ENCODE peak calls at places on chromosomes 12 and 14, in six cellular contexts. T is neural progenitor cell, Q is pancreas, P is IMR-90, U is AG10803, A is epithelial cell of proximal tubule. I is an unnamed sample.

GRCh38 chr12:100993916-100994315 is 199.3 kb downstream of the ANO4 start:
- DNase-seq in T (peak; percentile 37), Q (no peak), P (no peak), U (no peak), A (no peak), I (no peak)

GRCh38 chr14:77067632-77068514 is 30.2 kb upstream of the CIPC start:
- DNase-seq in T (peak; percentile 80), Q (peak; percentile 80), P (peak; percentile 57), U (peak; percentile 59), A (no peak), I (peak; percentile 60)

GRCh38 chr14:90409209-90409730 is 12.4 kb downstream of the CALM1 start:
- DNase-seq in T (no peak), Q (no peak), P (peak; percentile 98), U (peak; percentile 91), A (peak; percentile 86), I (peak; percentile 95)

GRCh38 chr12:31238764-31239387 is 87.1 kb downstream of the SINHCAF start:
- DNase-seq in T (peak; percentile 76), Q (peak; percentile 73), P (peak; percentile 50), U (peak; percentile 52), A (no peak), I (peak; percentile 38)

GRCh38 chr14:23307687-23308644 is 1.3 kb downstream of the BCL2L2 start:
- DNase-seq in T (no peak), Q (no peak), P (peak; percentile 47), U (no peak), A (no peak), I (no peak)

GRCh38 chr12:109731806-109732205 is 18.2 kb downstream of the FAM222A start:
- DNase-seq in T (no peak), Q (peak; percentile 2), P (no peak), U (no peak), A (no peak), I (no peak)

GRCh38 chr12:4664111-4664510 is 15.2 kb downstream of the NDUFA9 start:
- DNase-seq in T (no peak), Q (no peak), P (peak; percentile 92), U (peak; percentile 90), A (peak; percentile 54), I (peak; percentile 75)

GRCh38 chr12:112151766-112152541 is 26.6 kb downstream of the TRAFD1 start:
- DNase-seq in T (no peak), Q (no peak), P (no peak), U (no peak), A (no peak), I (no peak)

GRCh38 chr12:84159245-84159644 is 753.4 kb downstream of the SLC6A15 start:
- DNase-seq in T (no peak), Q (no peak), P (peak; percentile 64), U (no peak), A (no peak), I (no peak)

GRCh38 chr12:107917912-107918800 is 143.7 kb downstream of the ASCL4 start:
- DNase-seq in T (peak; percentile 69), Q (peak; percentile 17), P (peak; percentile 5), U (peak; percentile 3), A (no peak), I (no peak)

GRCh38 chr14:104291123-104292000 is 153.0 kb downstream of the KIF26A start:
- DNase-seq in T (peak; percentile 69), Q (peak; percentile 79), P (no peak), U (no peak), A (no peak), I (no peak)

GRCh38 chr12:46677749-46678148 is 148.0 kb downstream of the SLC38A4 start:
- DNase-seq in T (no peak), Q (no peak), P (peak; percentile 55), U (peak; percentile 29), A (no peak), I (peak; percentile 58)

GRCh38 chr12:93518725-93519124 is 51.4 kb downstream of the MRPL42 start:
- DNase-seq in T (no peak), Q (no peak), P (peak; percentile 83), U (peak; percentile 24), A (no peak), I (peak; percentile 71)

GRCh38 chr12:3792623-3793288 is 39.8 kb upstream of the CRACR2A start:
- DNase-seq in T (no peak), Q (peak; percentile 51), P (no peak), U (no peak), A (no peak), I (no peak)

GRCh38 chr14:105419305-105420091 is at the start of gene MTA1:
- DNase-seq in T (peak; percentile 83), Q (no peak), P (peak; percentile 8), U (peak; percentile 30), A (no peak), I (peak; percentile 73)

GRCh38 chr14:68418192-68419118 is 374.4 kb downstream of the ZFP36L1 start:
- DNase-seq in T (no peak), Q (no peak), P (no peak), U (no peak), A (no peak), I (no peak)

GRCh38 chr14:60618200-60618599 is 31.1 kb downstream of the SIX1 start:
- DNase-seq in T (no peak), Q (no peak), P (no peak), U (no peak), A (no peak), I (no peak)

GRCh38 chr12:27516625-27517024 is 7.4 kb upstream of the PPFIBP1 start:
- DNase-seq in T (no peak), Q (no peak), P (no peak), U (no peak), A (no peak), I (no peak)
- H3K4me3 ChIP-seq in T (no peak overlapping the region), Q (no peak overlapping the region), P (no peak overlapping the region), U (no peak overlapping the region), A (no peak overlapping the region), I (no peak overlapping the region)

GRCh38 chr12:131034631-131035267 is 81.0 kb downstream of the ADGRD1 start:
- DNase-seq in T (no peak), Q (no peak), P (no peak), U (no peak), A (no peak), I (no peak)
- TF ChIP-seq CTCF in T (no peak), Q (no peak), P (no peak), U (no peak), A (no peak), I (no peak)

GRCh38 chr12:58906917-58907316 is 13.4 kb downstream of the LRIG3 start:
- DNase-seq in T (no peak), Q (no peak), P (no peak), U (no peak), A (no peak), I (no peak)
- H3K4me3 ChIP-seq in T (no peak overlapping the region), Q (no peak overlapping the region), P (no peak overlapping the region), U (no peak overlapping the region), A (no peak overlapping the region), I (no peak overlapping the region)

DNA sequence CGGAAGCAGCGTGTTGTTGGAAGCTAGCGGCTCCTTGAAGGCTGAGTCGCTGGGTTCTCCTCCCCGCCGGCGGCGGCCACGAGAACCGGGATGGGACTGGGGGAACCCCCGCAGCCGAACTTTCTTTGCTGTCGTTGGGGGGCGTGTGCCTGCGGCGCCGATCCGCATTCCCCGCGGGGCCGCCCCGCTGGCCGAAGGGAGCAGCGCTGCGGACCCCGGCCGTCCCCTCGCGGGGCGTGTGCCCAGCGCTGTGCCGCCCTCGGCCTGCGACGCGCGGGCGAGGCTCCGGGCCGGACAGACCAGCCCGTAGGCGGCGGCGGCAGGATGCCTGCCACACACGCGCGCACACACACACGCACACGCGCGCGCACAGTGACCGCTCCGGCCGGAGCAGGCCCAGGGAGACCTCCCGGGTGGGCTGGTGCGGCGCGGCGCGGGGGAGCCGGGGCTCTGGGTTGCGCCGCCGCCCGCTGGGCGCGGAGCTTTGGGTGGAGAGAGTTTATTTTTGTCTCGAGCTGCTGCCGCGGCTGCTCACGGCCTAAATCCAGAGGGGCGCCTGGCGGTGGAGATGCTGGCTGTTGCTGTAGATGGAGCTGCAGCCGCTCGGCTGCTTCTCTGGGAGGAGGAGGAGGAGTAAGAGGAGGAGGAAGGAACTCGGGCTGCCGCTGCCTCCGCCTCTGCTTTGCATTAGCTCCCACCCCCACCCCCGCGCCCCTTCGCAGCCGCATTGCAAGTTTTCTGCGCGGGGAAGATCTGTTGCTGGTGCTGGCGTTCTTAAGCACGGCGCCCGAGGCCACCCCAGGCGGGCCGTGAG is at the start of gene SAMD4A:
- DNase-seq in T (peak; percentile 84), Q (peak; percentile 67), P (peak; percentile 86), U (peak; percentile 89), A (no peak), I (peak; percentile 94)
- TF ChIP-seq CTCF in T (peak; percentile 40), Q (no peak), P (peak; percentile 25), U (peak; percentile 44), A (peak; percentile 24), I (peak; percentile 35)

I was measured in foreskin fibroblast.